ENCODE peak calls at places on chromosome 15, in six cellular contexts. K is stimulated activated CD4-positive, alpha-beta T cell treated with anti-CD3 and anti-CD28 coated beads, Interleukin-1b, Interleukin-23, amount 100 ng/mL, for 4 hours; S is H54; V is transverse colon; O is NCI-H1417; J is adipocyte. M is an unnamed sample.

GRCh38 chr15:43544266-43544665 is 26.9 kb downstream of the MAP1A start:
- DNase-seq in J (no peak), S (no peak), V (no peak), O (no peak), K (no peak), M (peak)

GRCh38 chr15:87420017-87420416 is 836.5 kb downstream of the NTRK3 start:
- DNase-seq in V (no peak), O (no peak), K (no peak), J (no peak), S (no peak), M (no peak)

GRCh38 chr15:43550527-43551363 is 33.3 kb downstream of the MAP1A start:
- DNase-seq in K (no peak), O (no peak), V (no peak), S (no peak), J (peak), M (peak)

GRCh38 chr15:37140531-37141053 is 40.2 kb upstream of the MEIS2 start:
- DNase-seq in J (peak), K (no peak), V (no peak), S (no peak), O (no peak), M (peak)

GRCh38 chr15:92116320-92116719 is 262.8 kb downstream of the SLCO3A1 start:
- DNase-seq in O (no peak), S (no peak), V (no peak), K (no peak), J (no peak), M (no peak)

GRCh38 chr15:31887246-31887645 is 143.1 kb upstream of the CHRNA7 start:
- DNase-seq in K (no peak), O (no peak), V (no peak), S (no peak), J (no peak), M (no peak)

GRCh38 chr15:50148362-50148963 is 29.4 kb upstream of the ATP8B4 start:
- DNase-seq in J (peak), V (peak), K (no peak), O (peak), S (no peak), M (peak)

GRCh38 chr15:80641384-80641783 is 53.7 kb upstream of the ABHD17C start:
- DNase-seq in S (no peak), K (no peak), V (no peak), O (no peak), J (no peak), M (no peak)

GRCh38 chr15:60346653-60347052 is 51.1 kb downstream of the ANXA2 start:
- DNase-seq in O (no peak), V (no peak), J (no peak), K (no peak), S (no peak), M (no peak)

GRCh38 chr15:63348392-63348791 is 33.3 kb downstream of the CA12 start:
- DNase-seq in J (peak), O (no peak), K (no peak), S (peak), V (peak), M (peak)

GRCh38 chr15:31352911-31353811 is 26.5 kb downstream of the KLF13 start:
- DNase-seq in O (peak), K (no peak), S (no peak), V (peak), J (peak), M (peak)

GRCh38 chr15:64009798-64010241 is 36.5 kb downstream of the DAPK2 start:
- DNase-seq in O (no peak), V (no peak), S (peak), J (no peak), K (peak), M (peak)

GRCh38 chr15:88269371-88270062 is 13.0 kb upstream of the NTRK3 start:
- DNase-seq in S (no peak), V (no peak), K (no peak), J (no peak), O (no peak), M (no peak)

GRCh38 chr15:74176262-74177208 is 3.0 kb downstream of the ISLR start:
- DNase-seq in J (no peak), S (no peak), K (no peak), V (no peak), O (no peak), M (no peak)